ENCODE peak calls at places on chromosomes 16 and 17, in four cellular contexts. F is colonic mucosa, O is ovary, K is adrenal gland. Y is an unnamed sample.

GRCh38 chr17:70288540-70289290 is 119.4 kb downstream of the KCNJ2 start:
- DNase-seq in F (no peak), O (no peak), K (no peak), Y (no peak)

GRCh38 chr16:76665571-76666275 is 388.5 kb downstream of the CNTNAP4 start:
- DNase-seq in F (no peak), O (no peak), K (no peak), Y (no peak)

GRCh38 chr16:68992521-68992920 is 112.9 kb upstream of the HAS3 start:
- DNase-seq in F (no peak), O (no peak), K (no peak), Y (no peak)

GRCh38 chr17:79036609-79037008 is 12.6 kb downstream of the C1QTNF1 start:
- DNase-seq in F (no peak), O (no peak), K (peak; percentile 76), Y (no peak)

GRCh38 chr16:2428051-2428786 is 1.0 kb upstream of the CCNF start:
- DNase-seq in F (peak; percentile 58), O (peak; percentile 67), K (peak; percentile 37), Y (peak; percentile 16)

GRCh38 chr17:29592850-29593545 is at the start of gene ANKRD13B:
- DNase-seq in F (peak; percentile 66), O (peak; percentile 74), K (no peak), Y (no peak)

GRCh38 chr17:72719206-72719581 is 373.3 kb downstream of the SLC39A11 start:
- DNase-seq in F (no peak), O (no peak), K (no peak), Y (no peak)

GRCh38 chr16:55474821-55475220 is 4.2 kb upstream of the MMP2 start:
- DNase-seq in F (no peak), O (no peak), K (no peak), Y (no peak)

GRCh38 chr16:82832861-82833260 is 206.1 kb downstream of the CDH13 start:
- DNase-seq in F (no peak), O (no peak), K (no peak), Y (no peak)

GRCh38 chr17:9383828-9384227 is 191.8 kb downstream of the STX8 start:
- DNase-seq in F (no peak), O (no peak), K (no peak), Y (no peak)

GRCh38 chr17:82863646-82863940 is 23.8 kb upstream of the ZNF750 start:
- DNase-seq in F (no peak), O (no peak), K (no peak), Y (no peak)

GRCh38 chr17:70945386-70945785 is 776.1 kb downstream of the KCNJ2 start:
- DNase-seq in F (no peak), O (no peak), K (no peak), Y (no peak)

GRCh38 chr17:78127240-78127887 is 1.2 kb downstream of the TMC6 start:
- DNase-seq in F (peak; percentile 78), O (no peak), K (peak; percentile 51), Y (no peak)

DNA sequence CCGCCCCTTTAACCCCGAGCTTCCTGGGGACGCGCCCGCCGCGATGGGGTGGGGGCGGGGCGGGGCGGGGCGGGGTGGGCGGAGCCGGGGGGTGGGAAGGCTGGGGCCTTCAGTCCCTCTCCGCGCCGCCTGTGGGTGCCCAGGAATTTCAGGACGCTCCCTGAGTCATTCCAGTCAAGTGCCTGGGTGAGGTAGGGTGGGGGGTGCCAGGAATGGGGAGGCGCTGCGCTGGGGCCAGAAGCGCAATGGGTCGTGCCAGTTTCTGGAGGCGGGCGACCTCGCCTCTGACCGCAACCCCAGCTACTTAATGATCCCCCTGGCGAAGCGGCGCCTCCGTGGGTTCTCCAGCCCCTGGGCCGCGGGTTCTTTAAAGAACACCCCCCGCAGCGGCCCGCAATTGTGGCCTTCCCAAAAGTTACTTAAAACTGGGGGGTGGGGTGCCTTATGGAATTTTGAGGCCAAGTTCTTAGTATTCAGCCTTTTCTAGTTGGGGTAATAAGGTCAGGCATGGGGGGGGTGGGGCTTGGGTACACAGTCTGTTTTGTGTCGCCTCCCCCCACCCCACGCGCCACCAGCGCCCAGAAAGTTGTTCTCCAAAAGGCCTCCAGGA is 826 bp upstream of the GSE1 start:
- DNase-seq in F (peak; percentile 85), O (peak; percentile 70), K (peak; percentile 95), Y (peak; percentile 87)
- H3K4me1 ChIP-seq in F (peaks cover 37% of the 10 kb centered on the region), O (peaks cover 24% of the 10 kb centered on the region), K (peaks cover 65% of the 10 kb centered on the region), Y (peaks cover 41% of the 10 kb centered on the region)

DNA sequence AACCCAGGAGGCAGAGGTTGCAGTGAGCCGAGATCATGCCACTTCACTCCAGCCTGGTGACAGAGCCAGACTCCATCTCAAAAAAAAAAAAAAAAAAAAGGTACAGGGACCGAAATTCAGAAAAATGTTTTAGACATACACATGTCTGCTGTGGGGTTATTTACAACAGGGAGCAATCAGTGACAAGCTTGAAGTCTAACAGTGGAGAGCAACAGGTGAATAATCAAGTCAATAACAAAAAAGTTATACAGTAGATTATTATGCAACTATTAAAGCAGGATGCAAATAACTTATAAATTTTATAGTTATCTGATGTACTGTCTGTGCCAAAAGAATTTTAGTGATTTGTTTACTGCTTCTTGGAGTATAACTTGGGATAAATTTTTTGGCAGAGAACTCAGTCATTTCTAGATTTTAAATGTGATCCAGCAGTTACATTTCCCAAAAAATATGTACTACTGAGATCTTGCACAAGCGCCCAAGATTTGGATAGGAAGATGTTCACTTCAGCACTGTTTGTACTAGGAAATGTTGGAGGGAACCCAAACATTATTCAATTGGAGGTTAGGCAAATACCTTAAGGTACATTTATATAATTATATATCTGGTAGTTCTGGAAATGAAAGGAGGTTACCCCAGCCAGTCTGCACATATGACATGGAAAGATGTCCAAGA is 34.1 kb downstream of the EEF2K start:
- DNase-seq in F (no peak), O (no peak), K (no peak), Y (peak; percentile 51)
- H3K4me1 ChIP-seq in F (peaks cover 7% of the 10 kb centered on the region), O (no peaks in the 10 kb centered on the region), K (peaks cover 4% of the 10 kb centered on the region), Y (peaks cover 13% of the 10 kb centered on the region)

GRCh38 chr16:66554021-66554420 is 1.6 kb downstream of the CKLF start:
- DNase-seq in F (no peak), O (no peak), K (no peak), Y (no peak)

GRCh38 chr16:66553223-66553622 is 847 bp downstream of the CKLF start:
- DNase-seq in F (peak; percentile 56), O (no peak), K (peak; percentile 23), Y (no peak)

GRCh38 chr16:66551362-66551761 is 1.0 kb upstream of the CKLF start:
- DNase-seq in F (peak; percentile 47), O (no peak), K (no peak), Y (no peak)

GRCh38 chr16:66552288-66553143 is at the start of gene CKLF:
- DNase-seq in F (peak; percentile 87), O (peak; percentile 95), K (peak; percentile 86), Y (peak; percentile 82)

GRCh38 chr16:66551788-66552287 is 538 bp upstream of the CKLF start:
- DNase-seq in F (no peak), O (no peak), K (no peak), Y (no peak)
- H3K4me1 ChIP-seq in F (peaks cover 5% of the 10 kb centered on the region), O (peaks cover 7% of the 10 kb centered on the region), K (peaks cover 25% of the 10 kb centered on the region), Y (no peaks in the 10 kb centered on the region)

GRCh38 chr17:67834634-67835033 is 9.3 kb downstream of the BPTF start:
- DNase-seq in F (peak; percentile 2), O (no peak), K (no peak), Y (no peak)
- H3K4me1 ChIP-seq in F (peaks cover 7% of the 10 kb centered on the region), O (peaks cover 14% of the 10 kb centered on the region), K (peaks cover 16% of the 10 kb centered on the region), Y (no peaks in the 10 kb centered on the region)

GRCh38 chr16:81541314-81541713 is 96.7 kb downstream of the CMIP start:
- DNase-seq in F (no peak), O (no peak), K (no peak), Y (no peak)

GRCh38 chr16:81543571-81543970 is 99.0 kb downstream of the CMIP start:
- DNase-seq in F (no peak), O (no peak), K (no peak), Y (no peak)

GRCh38 chr16:81544691-81545365 is 100.2 kb downstream of the CMIP start:
- DNase-seq in F (no peak), O (no peak), K (no peak), Y (no peak)

GRCh38 chr16:81544261-81544660 is 99.7 kb downstream of the CMIP start:
- DNase-seq in F (no peak), O (no peak), K (no peak), Y (no peak)

DNA sequence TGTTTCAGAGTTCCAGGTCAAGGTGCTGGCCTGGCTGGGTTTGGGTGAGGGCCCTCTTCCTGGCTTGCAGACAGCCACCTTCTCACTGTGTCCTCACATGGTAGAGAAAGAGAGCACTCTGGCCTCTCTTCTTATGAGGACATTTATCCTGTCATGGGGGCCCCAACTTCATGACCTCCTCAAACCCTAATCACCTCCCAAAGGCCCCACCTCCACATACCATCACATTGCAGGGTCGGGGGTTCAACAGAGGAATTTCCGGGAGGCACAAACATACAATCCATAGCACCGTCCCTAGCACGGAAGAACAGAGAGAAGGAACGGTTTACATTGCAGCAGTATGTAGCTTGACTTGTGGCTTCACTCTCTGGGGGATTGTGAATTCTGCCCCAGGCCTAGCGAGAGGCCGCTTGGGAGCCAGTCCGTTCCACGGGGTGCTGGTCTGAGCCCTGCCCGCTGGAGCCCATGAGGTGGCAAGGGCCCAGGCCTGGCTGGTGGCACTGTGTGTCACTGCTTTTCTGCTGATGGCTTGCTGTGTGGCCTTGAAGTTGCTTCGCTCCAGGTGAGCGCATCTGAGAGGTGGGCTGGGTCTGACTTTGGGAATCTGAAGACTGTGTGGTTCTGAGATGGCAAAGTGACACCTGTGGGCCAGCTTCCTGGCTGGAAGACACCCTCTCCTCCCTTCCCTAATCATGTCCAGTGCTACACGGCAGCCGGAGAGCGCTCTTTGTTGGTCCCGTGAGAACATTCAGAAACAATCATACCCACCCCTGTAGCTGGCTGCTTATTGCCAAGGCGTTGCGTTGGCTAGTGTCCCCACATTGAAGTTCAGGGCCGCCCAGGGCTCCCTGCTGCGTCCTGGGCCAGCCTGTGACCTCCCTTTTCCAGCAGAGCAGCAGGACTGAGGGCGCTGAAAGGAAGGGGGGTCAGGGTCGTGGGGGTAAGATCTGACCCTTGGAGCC is 98.3 kb downstream of the CMIP start:
- DNase-seq in F (no peak), O (no peak), K (peak; percentile 68), Y (no peak)
- H3K4me1 ChIP-seq in F (peaks cover 12% of the 10 kb centered on the region), O (peaks cover 26% of the 10 kb centered on the region), K (peaks cover 27% of the 10 kb centered on the region), Y (no peaks in the 10 kb centered on the region)

GRCh38 chr17:40113110-40113960 is 8.4 kb upstream of the MSL1 start:
- DNase-seq in F (peak; percentile 98), O (peak; percentile 92), K (peak; percentile 95), Y (peak; percentile 95)
- H3K4me1 ChIP-seq in F (peaks cover 37% of the 10 kb centered on the region), O (peaks cover 18% of the 10 kb centered on the region), K (peaks cover 45% of the 10 kb centered on the region), Y (peaks cover 36% of the 10 kb centered on the region)

GRCh38 chr17:57102122-57102521 is 17.1 kb downstream of the AKAP1 start:
- DNase-seq in F (no peak), O (no peak), K (no peak), Y (no peak)
- H3K4me1 ChIP-seq in F (no peaks in the 10 kb centered on the region), O (peaks cover 9% of the 10 kb centered on the region), K (peaks cover 3% of the 10 kb centered on the region), Y (peaks cover 13% of the 10 kb centered on the region)

DNA sequence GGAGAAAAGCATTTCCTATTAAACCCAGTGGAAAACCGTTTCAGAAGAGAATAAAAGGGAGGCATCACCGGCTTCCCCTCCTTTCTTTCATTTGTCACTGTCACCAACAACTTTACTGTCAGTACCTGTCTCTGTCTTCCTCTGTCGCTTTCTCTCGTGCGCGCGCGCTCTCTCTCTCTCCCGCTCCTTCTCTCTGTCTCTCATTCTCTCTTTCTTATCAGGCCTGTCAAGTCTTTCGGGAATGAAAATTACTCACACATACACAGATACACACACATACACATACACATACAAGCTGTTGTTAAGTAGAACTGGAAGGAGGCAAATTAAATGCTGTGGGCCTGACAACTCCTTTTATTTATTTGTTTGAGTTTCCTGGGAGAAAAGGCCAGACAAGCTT is 17.6 kb downstream of the MYOCD start:
- DNase-seq in F (no peak), O (no peak), K (no peak), Y (no peak)
- H3K4me1 ChIP-seq in F (no peaks in the 10 kb centered on the region), O (peaks cover 4% of the 10 kb centered on the region), K (no peaks in the 10 kb centered on the region), Y (no peaks in the 10 kb centered on the region)

GRCh38 chr16:89453662-89454321 is 36.6 kb downstream of the ANKRD11 start:
- DNase-seq in F (no peak), O (no peak), K (peak; percentile 37), Y (no peak)
- H3K4me1 ChIP-seq in F (peaks cover 14% of the 10 kb centered on the region), O (peaks cover 20% of the 10 kb centered on the region), K (peaks cover 25% of the 10 kb centered on the region), Y (no peaks in the 10 kb centered on the region)

Y was measured in prostate gland.